ENCODE peak calls at places on chromosomes 5 and 9, in seven cellular contexts. One of them, this sample, is unnamed.

GRCh38 chr5:175880213-175880612 is 8.8 kb downstream of the CPLX2 start:
- DNase-seq in tibial artery: no peak
- DNase-seq in SJSA1: no peak
- DNase-seq in A549: no peak
- DNase-seq in neural progenitor cell: peak
- DNase-seq in MM.1S: no peak
- DNase-seq in endothelial cell of umbilical vein: no peak
- DNase-seq in this sample: no peak

GRCh38 chr9:83238871-83239624 is 176.1 kb upstream of the RASEF start:
- DNase-seq in SJSA1: no peak
- DNase-seq in endothelial cell of umbilical vein: no peak
- DNase-seq in tibial artery: peak
- DNase-seq in neural progenitor cell: no peak
- DNase-seq in A549: peak
- DNase-seq in MM.1S: no peak
- DNase-seq in this sample: no peak

GRCh38 chr5:17918373-17919104 is 284.3 kb downstream of the TAF11L14 start:
- DNase-seq in neural progenitor cell: peak
- DNase-seq in endothelial cell of umbilical vein: no peak
- DNase-seq in A549: peak
- DNase-seq in tibial artery: no peak
- DNase-seq in SJSA1: no peak
- DNase-seq in MM.1S: no peak
- DNase-seq in this sample: no peak

GRCh38 chr5:19264821-19265220 is 723.2 kb downstream of the CDH18 start:
- DNase-seq in tibial artery: no peak
- DNase-seq in neural progenitor cell: no peak
- DNase-seq in SJSA1: no peak
- DNase-seq in A549: no peak
- DNase-seq in endothelial cell of umbilical vein: no peak
- DNase-seq in MM.1S: no peak
- DNase-seq in this sample: no peak

GRCh38 chr5:317086-317811 is 4.3 kb upstream of the AHRR start:
- DNase-seq in A549: peak
- DNase-seq in tibial artery: no peak
- DNase-seq in MM.1S: no peak
- DNase-seq in SJSA1: peak
- DNase-seq in neural progenitor cell: peak
- DNase-seq in endothelial cell of umbilical vein: peak
- DNase-seq in this sample: no peak

GRCh38 chr5:131821221-131821620 is 24.4 kb upstream of the FNIP1 start:
- DNase-seq in MM.1S: no peak
- DNase-seq in tibial artery: no peak
- DNase-seq in neural progenitor cell: no peak
- DNase-seq in A549: no peak
- DNase-seq in endothelial cell of umbilical vein: no peak
- DNase-seq in SJSA1: peak
- DNase-seq in this sample: no peak

GRCh38 chr9:83431470-83432060 is 106.6 kb downstream of the FRMD3 start:
- DNase-seq in SJSA1: no peak
- DNase-seq in neural progenitor cell: no peak
- DNase-seq in endothelial cell of umbilical vein: peak
- DNase-seq in tibial artery: peak
- DNase-seq in MM.1S: peak
- DNase-seq in A549: peak
- DNase-seq in this sample: no peak

GRCh38 chr5:86880785-86881492 is 263.2 kb downstream of the COX7C start:
- DNase-seq in MM.1S: peak
- DNase-seq in A549: peak
- DNase-seq in neural progenitor cell: peak
- DNase-seq in tibial artery: no peak
- DNase-seq in SJSA1: peak
- DNase-seq in endothelial cell of umbilical vein: peak
- DNase-seq in this sample: peak

GRCh38 chr5:134247411-134247810 is 21.5 kb upstream of the PPP2CA start:
- DNase-seq in tibial artery: no peak
- DNase-seq in SJSA1: peak
- DNase-seq in A549: peak
- DNase-seq in neural progenitor cell: no peak
- DNase-seq in MM.1S: no peak
- DNase-seq in endothelial cell of umbilical vein: peak
- DNase-seq in this sample: no peak

GRCh38 chr9:135098400-135099105 is 11.1 kb downstream of the OLFM1 start:
- DNase-seq in endothelial cell of umbilical vein: peak
- DNase-seq in tibial artery: no peak
- DNase-seq in A549: no peak
- DNase-seq in SJSA1: no peak
- DNase-seq in MM.1S: peak
- DNase-seq in neural progenitor cell: peak
- DNase-seq in this sample: no peak

GRCh38 chr5:32583582-32584232 is 1.6 kb upstream of the SUB1 start:
- DNase-seq in neural progenitor cell: no peak
- DNase-seq in endothelial cell of umbilical vein: no peak
- DNase-seq in SJSA1: no peak
- DNase-seq in A549: no peak
- DNase-seq in MM.1S: peak
- DNase-seq in tibial artery: no peak
- DNase-seq in this sample: no peak

GRCh38 chr5:155700333-155700732 is 626.6 kb upstream of the SGCD start:
- DNase-seq in MM.1S: peak
- DNase-seq in tibial artery: no peak
- DNase-seq in neural progenitor cell: peak
- DNase-seq in endothelial cell of umbilical vein: no peak
- DNase-seq in SJSA1: no peak
- DNase-seq in A549: peak
- DNase-seq in this sample: no peak

DNA sequence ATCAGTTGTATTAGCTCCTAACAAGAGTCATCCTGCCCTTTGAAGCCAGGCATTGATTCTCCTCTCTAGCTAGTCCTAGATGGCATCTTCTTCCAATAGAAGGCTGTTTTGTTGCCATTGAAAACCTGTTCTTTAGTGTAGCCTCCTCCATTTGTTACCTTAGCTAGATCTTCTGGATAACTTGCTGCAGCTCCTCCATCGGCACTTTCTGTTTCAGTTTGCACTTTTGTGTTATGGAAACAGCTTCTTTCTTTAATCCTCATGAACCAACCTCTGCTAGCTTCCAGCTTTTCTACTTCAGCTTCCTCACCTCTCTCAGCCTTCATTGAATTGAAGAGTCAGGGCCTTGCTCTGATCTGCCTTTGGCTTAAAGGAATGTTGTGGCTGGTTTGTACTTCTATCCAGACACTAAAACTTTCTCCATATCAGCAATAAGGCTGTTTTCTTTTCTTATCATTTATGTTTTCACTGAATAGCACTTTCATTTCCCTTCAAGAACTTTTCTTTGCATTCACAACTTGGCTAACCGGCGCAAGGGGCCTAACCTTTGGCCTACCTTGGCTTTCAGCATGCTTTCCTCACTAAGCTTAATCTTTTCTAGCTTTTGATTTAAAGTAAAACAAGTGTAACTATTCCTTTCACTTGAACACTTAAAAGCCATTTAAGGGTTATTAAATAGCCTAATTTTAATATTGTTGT is 166.5 kb upstream of the SLC12A2 start:
- DNase-seq in endothelial cell of umbilical vein: peak
- DNase-seq in tibial artery: no peak
- DNase-seq in neural progenitor cell: no peak
- DNase-seq in A549: no peak
- DNase-seq in MM.1S: peak
- DNase-seq in SJSA1: no peak
- DNase-seq in this sample: no peak
- H3K27ac ChIP-seq in endothelial cell of umbilical vein: no peak
- H3K27ac ChIP-seq in tibial artery: no peak
- H3K27ac ChIP-seq in neural progenitor cell: no peak
- H3K27ac ChIP-seq in A549: no peak
- H3K27ac ChIP-seq in MM.1S: no peak
- H3K27ac ChIP-seq in SJSA1: no peak
- H3K27ac ChIP-seq in this sample: no peak

GRCh38 chr9:4301302-4301701 is 1.4 kb upstream of the GLIS3 start:
- DNase-seq in SJSA1: peak
- DNase-seq in MM.1S: no peak
- DNase-seq in endothelial cell of umbilical vein: no peak
- DNase-seq in tibial artery: no peak
- DNase-seq in A549: no peak
- DNase-seq in neural progenitor cell: no peak
- DNase-seq in this sample: no peak
- H3K27ac ChIP-seq in SJSA1: peak
- H3K27ac ChIP-seq in MM.1S: no peak
- H3K27ac ChIP-seq in endothelial cell of umbilical vein: no peak
- H3K27ac ChIP-seq in tibial artery: no peak
- H3K27ac ChIP-seq in A549: peak
- H3K27ac ChIP-seq in neural progenitor cell: no peak
- H3K27ac ChIP-seq in this sample: no peak

DNA sequence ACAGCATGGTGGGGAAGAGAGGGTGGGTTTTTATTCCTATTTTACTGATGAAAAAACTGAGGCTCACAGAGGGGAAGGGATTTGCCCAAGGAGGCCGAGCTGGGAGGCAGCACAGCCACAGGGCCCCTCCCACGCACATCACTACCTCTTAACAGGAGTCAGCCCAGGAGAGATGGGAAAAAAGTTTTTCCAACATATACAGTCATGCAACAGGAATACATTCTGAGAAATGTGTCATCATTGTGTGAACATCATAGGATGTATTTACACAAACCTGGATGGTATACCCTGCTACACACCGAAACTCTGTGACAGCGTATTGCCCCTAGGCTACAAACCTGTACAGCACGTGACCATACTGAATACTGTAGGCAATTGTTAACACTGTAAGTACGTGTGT is 11.6 kb downstream of the TRAF1 start:
- DNase-seq in A549: no peak
- DNase-seq in MM.1S: no peak
- DNase-seq in neural progenitor cell: no peak
- DNase-seq in tibial artery: no peak
- DNase-seq in SJSA1: no peak
- DNase-seq in endothelial cell of umbilical vein: no peak
- DNase-seq in this sample: no peak
- H3K27ac ChIP-seq in A549: no peak
- H3K27ac ChIP-seq in MM.1S: no peak
- H3K27ac ChIP-seq in neural progenitor cell: no peak
- H3K27ac ChIP-seq in tibial artery: peak
- H3K27ac ChIP-seq in SJSA1: no peak
- H3K27ac ChIP-seq in endothelial cell of umbilical vein: no peak
- H3K27ac ChIP-seq in this sample: peak

DNA sequence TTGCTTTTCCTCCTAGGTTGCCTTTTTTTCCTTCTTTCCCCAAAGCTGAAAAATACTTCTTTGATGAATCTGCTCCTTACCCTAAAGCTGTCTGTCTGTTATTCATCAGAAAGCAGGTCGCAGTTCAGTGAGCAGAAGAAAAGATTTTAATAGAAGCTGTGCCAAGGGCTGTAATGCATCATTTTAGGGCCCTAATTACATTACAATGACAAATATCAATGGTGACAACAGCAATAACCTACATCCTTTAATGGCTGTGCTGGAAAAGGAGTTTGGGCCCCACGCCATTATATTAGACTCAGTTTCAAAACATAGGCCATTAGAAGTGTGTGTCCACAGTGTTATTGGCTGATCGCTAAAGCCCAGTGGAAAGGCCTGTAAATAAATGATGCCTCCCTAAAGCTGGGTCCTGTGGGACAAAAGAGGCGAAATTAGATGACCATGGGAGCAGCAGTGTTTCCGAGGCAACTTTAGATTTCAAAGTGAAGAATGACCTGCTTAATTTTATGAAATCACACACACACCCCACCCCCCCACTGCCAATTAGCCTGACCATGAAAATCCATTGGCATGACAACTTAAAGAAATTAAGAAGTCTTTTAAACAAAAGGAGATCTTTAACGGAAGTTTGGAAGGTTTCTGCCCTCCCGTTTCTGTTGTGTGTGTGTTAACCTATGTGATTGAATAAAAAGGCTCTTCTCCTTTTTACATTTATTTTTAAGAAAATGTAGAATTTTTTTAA is 38.4 kb downstream of the TLE4 start:
- DNase-seq in MM.1S: no peak
- DNase-seq in neural progenitor cell: peak
- DNase-seq in endothelial cell of umbilical vein: no peak
- DNase-seq in tibial artery: no peak
- DNase-seq in A549: no peak
- DNase-seq in SJSA1: peak
- DNase-seq in this sample: no peak
- H3K27ac ChIP-seq in MM.1S: no peak
- H3K27ac ChIP-seq in neural progenitor cell: peak
- H3K27ac ChIP-seq in endothelial cell of umbilical vein: no peak
- H3K27ac ChIP-seq in tibial artery: no peak
- H3K27ac ChIP-seq in A549: no peak
- H3K27ac ChIP-seq in SJSA1: peak
- H3K27ac ChIP-seq in this sample: no peak

This sample was measured in substantia nigra.